ENCODE peak calls at places on chromosomes 11 and 22, in five cellular contexts. One of them, this sample, is unnamed.

GRCh38 chr11:118918686-118919280 is 6.9 kb downstream of the BCL9L start:
- DNase-seq in HTR-8/SVneo: no peak
- DNase-seq in PC-9: no peak
- DNase-seq in activated naive CD8-positive, alpha-beta T cell treated with anti-CD3 and anti-CD28 coated beads for 36 hours: no peak
- DNase-seq in Caco-2: peak
- DNase-seq in this sample: no peak

GRCh38 chr22:46362934-46363515 is 27.5 kb downstream of the TRMU start:
- DNase-seq in HTR-8/SVneo: no peak
- DNase-seq in PC-9: no peak
- DNase-seq in activated naive CD8-positive, alpha-beta T cell treated with anti-CD3 and anti-CD28 coated beads for 36 hours: no peak
- DNase-seq in Caco-2: no peak
- DNase-seq in this sample: no peak

GRCh38 chr11:35553831-35554230 is 28.4 kb upstream of the PAMR1 start:
- DNase-seq in HTR-8/SVneo: no peak
- DNase-seq in PC-9: peak
- DNase-seq in activated naive CD8-positive, alpha-beta T cell treated with anti-CD3 and anti-CD28 coated beads for 36 hours: no peak
- DNase-seq in Caco-2: no peak
- DNase-seq in this sample: no peak

GRCh38 chr22:41285820-41286638 is at the start of gene RANGAP1:
- DNase-seq in HTR-8/SVneo: peak
- DNase-seq in PC-9: peak
- DNase-seq in activated naive CD8-positive, alpha-beta T cell treated with anti-CD3 and anti-CD28 coated beads for 36 hours: peak
- DNase-seq in Caco-2: peak
- DNase-seq in this sample: peak

GRCh38 chr11:120337133-120337895 is 1.1 kb downstream of the ARHGEF12 start:
- DNase-seq in HTR-8/SVneo: no peak
- DNase-seq in PC-9: peak
- DNase-seq in activated naive CD8-positive, alpha-beta T cell treated with anti-CD3 and anti-CD28 coated beads for 36 hours: peak
- DNase-seq in Caco-2: peak
- DNase-seq in this sample: peak

GRCh38 chr22:31337178-31337577 is 9.0 kb downstream of the PATZ1 start:
- DNase-seq in HTR-8/SVneo: no peak
- DNase-seq in PC-9: peak
- DNase-seq in activated naive CD8-positive, alpha-beta T cell treated with anti-CD3 and anti-CD28 coated beads for 36 hours: peak
- DNase-seq in Caco-2: no peak
- DNase-seq in this sample: no peak

GRCh38 chr22:22058649-22059475 is 76.3 kb upstream of the TOP3B start:
- DNase-seq in HTR-8/SVneo: no peak
- DNase-seq in PC-9: no peak
- DNase-seq in activated naive CD8-positive, alpha-beta T cell treated with anti-CD3 and anti-CD28 coated beads for 36 hours: no peak
- DNase-seq in Caco-2: no peak
- DNase-seq in this sample: no peak

GRCh38 chr11:2530131-2530854 is 85.5 kb downstream of the KCNQ1 start:
- DNase-seq in HTR-8/SVneo: no peak
- DNase-seq in PC-9: no peak
- DNase-seq in activated naive CD8-positive, alpha-beta T cell treated with anti-CD3 and anti-CD28 coated beads for 36 hours: no peak
- DNase-seq in Caco-2: no peak
- DNase-seq in this sample: peak

GRCh38 chr11:8833568-8834275 is 77.3 kb upstream of the AKIP1 start:
- DNase-seq in HTR-8/SVneo: no peak
- DNase-seq in PC-9: peak
- DNase-seq in activated naive CD8-positive, alpha-beta T cell treated with anti-CD3 and anti-CD28 coated beads for 36 hours: no peak
- DNase-seq in Caco-2: no peak
- DNase-seq in this sample: no peak

GRCh38 chr11:83571301-83571700 is 285.1 kb upstream of the CCDC90B start:
- DNase-seq in HTR-8/SVneo: no peak
- DNase-seq in PC-9: no peak
- DNase-seq in activated naive CD8-positive, alpha-beta T cell treated with anti-CD3 and anti-CD28 coated beads for 36 hours: no peak
- DNase-seq in Caco-2: no peak
- DNase-seq in this sample: no peak

GRCh38 chr11:1450344-1450875 is 36.2 kb downstream of the MOB2 start:
- DNase-seq in HTR-8/SVneo: no peak
- DNase-seq in PC-9: no peak
- DNase-seq in activated naive CD8-positive, alpha-beta T cell treated with anti-CD3 and anti-CD28 coated beads for 36 hours: no peak
- DNase-seq in Caco-2: no peak
- DNase-seq in this sample: no peak

GRCh38 chr11:12201016-12201985 is 90.9 kb downstream of the MICAL2 start:
- DNase-seq in HTR-8/SVneo: peak
- DNase-seq in PC-9: no peak
- DNase-seq in activated naive CD8-positive, alpha-beta T cell treated with anti-CD3 and anti-CD28 coated beads for 36 hours: no peak
- DNase-seq in Caco-2: peak
- DNase-seq in this sample: no peak

GRCh38 chr11:131056036-131056435 is 139.8 kb upstream of the SNX19 start:
- DNase-seq in HTR-8/SVneo: no peak
- DNase-seq in PC-9: no peak
- DNase-seq in activated naive CD8-positive, alpha-beta T cell treated with anti-CD3 and anti-CD28 coated beads for 36 hours: no peak
- DNase-seq in Caco-2: no peak
- DNase-seq in this sample: no peak

GRCh38 chr11:1870721-1871466 is 18.0 kb downstream of the LSP1 start:
- DNase-seq in HTR-8/SVneo: no peak
- DNase-seq in PC-9: no peak
- DNase-seq in activated naive CD8-positive, alpha-beta T cell treated with anti-CD3 and anti-CD28 coated beads for 36 hours: peak
- DNase-seq in Caco-2: no peak
- DNase-seq in this sample: peak

GRCh38 chr11:129143335-129143734 is 48.8 kb downstream of the ARHGAP32 start:
- DNase-seq in HTR-8/SVneo: peak
- DNase-seq in PC-9: peak
- DNase-seq in activated naive CD8-positive, alpha-beta T cell treated with anti-CD3 and anti-CD28 coated beads for 36 hours: no peak
- DNase-seq in Caco-2: peak
- DNase-seq in this sample: peak

GRCh38 chr11:64619811-64620285 is 28.8 kb downstream of the SLC22A12 start:
- DNase-seq in HTR-8/SVneo: peak
- DNase-seq in PC-9: no peak
- DNase-seq in activated naive CD8-positive, alpha-beta T cell treated with anti-CD3 and anti-CD28 coated beads for 36 hours: no peak
- DNase-seq in Caco-2: no peak
- DNase-seq in this sample: no peak

GRCh38 chr11:65743928-65744698 is 23.5 kb upstream of the RNASEH2C start:
- DNase-seq in HTR-8/SVneo: peak
- DNase-seq in PC-9: peak
- DNase-seq in activated naive CD8-positive, alpha-beta T cell treated with anti-CD3 and anti-CD28 coated beads for 36 hours: peak
- DNase-seq in Caco-2: peak
- DNase-seq in this sample: no peak

GRCh38 chr11:119668685-119669084 is 60.3 kb downstream of the NECTIN1 start:
- DNase-seq in HTR-8/SVneo: no peak
- DNase-seq in PC-9: no peak
- DNase-seq in activated naive CD8-positive, alpha-beta T cell treated with anti-CD3 and anti-CD28 coated beads for 36 hours: no peak
- DNase-seq in Caco-2: no peak
- DNase-seq in this sample: no peak

GRCh38 chr11:3177931-3178330 is 12.8 kb upstream of the OSBPL5 start:
- DNase-seq in HTR-8/SVneo: no peak
- DNase-seq in PC-9: no peak
- DNase-seq in activated naive CD8-positive, alpha-beta T cell treated with anti-CD3 and anti-CD28 coated beads for 36 hours: no peak
- DNase-seq in Caco-2: no peak
- DNase-seq in this sample: no peak

GRCh38 chr22:32686354-32686753 is 115.2 kb upstream of the TIMP3 start:
- DNase-seq in HTR-8/SVneo: no peak
- DNase-seq in PC-9: no peak
- DNase-seq in activated naive CD8-positive, alpha-beta T cell treated with anti-CD3 and anti-CD28 coated beads for 36 hours: no peak
- DNase-seq in Caco-2: no peak
- DNase-seq in this sample: no peak

GRCh38 chr11:79902493-79902892 is 461.7 kb upstream of the TENM4 start:
- DNase-seq in HTR-8/SVneo: no peak
- DNase-seq in PC-9: no peak
- DNase-seq in activated naive CD8-positive, alpha-beta T cell treated with anti-CD3 and anti-CD28 coated beads for 36 hours: no peak
- DNase-seq in Caco-2: no peak
- DNase-seq in this sample: no peak

GRCh38 chr11:65501530-65502273 is 2.9 kb downstream of the MALAT1 start:
- DNase-seq in HTR-8/SVneo: no peak
- DNase-seq in PC-9: no peak
- DNase-seq in activated naive CD8-positive, alpha-beta T cell treated with anti-CD3 and anti-CD28 coated beads for 36 hours: no peak
- DNase-seq in Caco-2: peak
- DNase-seq in this sample: no peak

GRCh38 chr11:63614136-63614664 is at the start of gene PLAAT3:
- DNase-seq in HTR-8/SVneo: peak
- DNase-seq in PC-9: peak
- DNase-seq in activated naive CD8-positive, alpha-beta T cell treated with anti-CD3 and anti-CD28 coated beads for 36 hours: peak
- DNase-seq in Caco-2: peak
- DNase-seq in this sample: peak

GRCh38 chr11:86249307-86250098 is 5.0 kb downstream of the EED start:
- DNase-seq in HTR-8/SVneo: no peak
- DNase-seq in PC-9: no peak
- DNase-seq in activated naive CD8-positive, alpha-beta T cell treated with anti-CD3 and anti-CD28 coated beads for 36 hours: no peak
- DNase-seq in Caco-2: no peak
- DNase-seq in this sample: no peak

GRCh38 chr22:21921729-21922128 is 30.9 kb downstream of the PPM1F start:
- DNase-seq in HTR-8/SVneo: no peak
- DNase-seq in PC-9: no peak
- DNase-seq in activated naive CD8-positive, alpha-beta T cell treated with anti-CD3 and anti-CD28 coated beads for 36 hours: no peak
- DNase-seq in Caco-2: no peak
- DNase-seq in this sample: no peak

GRCh38 chr22:44108806-44109385 is 71.8 kb upstream of the PARVG start:
- DNase-seq in HTR-8/SVneo: no peak
- DNase-seq in PC-9: no peak
- DNase-seq in activated naive CD8-positive, alpha-beta T cell treated with anti-CD3 and anti-CD28 coated beads for 36 hours: no peak
- DNase-seq in Caco-2: no peak
- DNase-seq in this sample: peak

GRCh38 chr11:2691991-2692841 is 7.6 kb downstream of the KCNQ1OT1 start:
- DNase-seq in HTR-8/SVneo: no peak
- DNase-seq in PC-9: no peak
- DNase-seq in activated naive CD8-positive, alpha-beta T cell treated with anti-CD3 and anti-CD28 coated beads for 36 hours: no peak
- DNase-seq in Caco-2: peak
- DNase-seq in this sample: no peak

GRCh38 chr11:29306527-29306926 is 710.3 kb downstream of the KCNA4 start:
- DNase-seq in HTR-8/SVneo: peak
- DNase-seq in PC-9: no peak
- DNase-seq in activated naive CD8-positive, alpha-beta T cell treated with anti-CD3 and anti-CD28 coated beads for 36 hours: no peak
- DNase-seq in Caco-2: no peak
- DNase-seq in this sample: no peak

GRCh38 chr11:64267207-64267945 is 16.0 kb downstream of the PLCB3 start:
- DNase-seq in HTR-8/SVneo: no peak
- DNase-seq in PC-9: peak
- DNase-seq in activated naive CD8-positive, alpha-beta T cell treated with anti-CD3 and anti-CD28 coated beads for 36 hours: no peak
- DNase-seq in Caco-2: no peak
- DNase-seq in this sample: peak

GRCh38 chr11:118953265-118953664 is 2.8 kb upstream of the UPK2 start:
- DNase-seq in HTR-8/SVneo: no peak
- DNase-seq in PC-9: no peak
- DNase-seq in activated naive CD8-positive, alpha-beta T cell treated with anti-CD3 and anti-CD28 coated beads for 36 hours: no peak
- DNase-seq in Caco-2: peak
- DNase-seq in this sample: no peak

GRCh38 chr11:13294771-13295579 is 17.4 kb downstream of the BMAL1 start:
- DNase-seq in HTR-8/SVneo: no peak
- DNase-seq in PC-9: no peak
- DNase-seq in activated naive CD8-positive, alpha-beta T cell treated with anti-CD3 and anti-CD28 coated beads for 36 hours: no peak
- DNase-seq in Caco-2: no peak
- DNase-seq in this sample: no peak

GRCh38 chr11:19259487-19260345 is 19.0 kb upstream of the E2F8 start:
- DNase-seq in HTR-8/SVneo: peak
- DNase-seq in PC-9: peak
- DNase-seq in activated naive CD8-positive, alpha-beta T cell treated with anti-CD3 and anti-CD28 coated beads for 36 hours: peak
- DNase-seq in Caco-2: peak
- DNase-seq in this sample: peak

GRCh38 chr22:43885319-43885671 is 6.5 kb downstream of the PNPLA5 start:
- DNase-seq in HTR-8/SVneo: no peak
- DNase-seq in PC-9: no peak
- DNase-seq in activated naive CD8-positive, alpha-beta T cell treated with anti-CD3 and anti-CD28 coated beads for 36 hours: no peak
- DNase-seq in Caco-2: no peak
- DNase-seq in this sample: no peak

This sample was measured in psoas muscle.